ENCODE peak calls at places on chromosome 12, in nine cellular contexts. K is HCT116, E is tibial artery, J is K562, L is GM10248, F is Caco-2, R is GM20000, O is left ventricle myocardium inferior, U is fibroblast of mammary gland. S is an unnamed sample.

GRCh38 chr12:52119398-52120254 is 40.1 kb downstream of the SMIM41 start:
- DNase-seq in K (peak; percentile 47), E (no peak), L (peak; percentile 71), O (peak; percentile 27), F (peak; percentile 88), U (peak; percentile 9), R (peak; percentile 64), J (peak; percentile 82), S (peak; percentile 83)

GRCh38 chr12:120839503-120839902 is 64.7 kb downstream of the SPPL3 start:
- DNase-seq in E (no peak), U (no peak), R (no peak), F (no peak), L (no peak), O (no peak), K (no peak), J (no peak), S (no peak)

GRCh38 chr12:109822951-109823411 is 10.2 kb downstream of the TRPV4 start:
- DNase-seq in O (no peak), J (no peak), U (no peak), E (no peak), L (no peak), R (no peak), F (no peak), K (no peak), S (no peak)

GRCh38 chr12:26832817-26833691 is at the start of gene ITPR2:
- DNase-seq in R (peak; percentile 100), K (peak; percentile 74), O (peak; percentile 97), J (peak; percentile 99), L (peak; percentile 99), E (peak; percentile 94), F (peak; percentile 99), U (peak; percentile 74), S (peak; percentile 97)

GRCh38 chr12:67633708-67634107 is 14.8 kb upstream of the DYRK2 start:
- DNase-seq in E (peak; percentile 69), O (peak; percentile 36), K (no peak), L (no peak), J (no peak), F (no peak), R (no peak), U (no peak), S (no peak)

GRCh38 chr12:97960741-97961608 is 498.4 kb downstream of the RMST start:
- DNase-seq in F (peak; percentile 43), O (no peak), U (peak; percentile 43), R (peak; percentile 35), K (peak; percentile 8), J (peak; percentile 27), L (peak; percentile 20), E (no peak), S (peak; percentile 47)

GRCh38 chr12:48352157-48352775 is 1.5 kb upstream of the ZNF641 start:
- DNase-seq in F (no peak), U (no peak), L (no peak), J (peak; percentile 21), K (no peak), O (no peak), R (no peak), E (no peak), S (no peak)

GRCh38 chr12:130800312-130800711 is 38.7 kb downstream of the STX2 start:
- DNase-seq in F (no peak), U (no peak), J (no peak), O (no peak), L (no peak), E (no peak), R (no peak), K (no peak), S (no peak)

GRCh38 chr12:85920324-85920947 is 46.3 kb downstream of the NTS start:
- DNase-seq in O (no peak), R (peak; percentile 40), J (peak; percentile 7), U (peak; percentile 36), L (peak; percentile 23), K (peak; percentile 26), E (no peak), F (no peak), S (peak; percentile 21)

GRCh38 chr12:88805692-88806091 is 225.4 kb upstream of the KITLG start:
- DNase-seq in R (peak; percentile 5), O (no peak), J (no peak), L (no peak), E (no peak), K (no peak), U (peak; percentile 46), F (no peak), S (peak; percentile 4)

GRCh38 chr12:121804417-121805111 is 755 bp downstream of the SETD1B start:
- DNase-seq in E (no peak), U (no peak), L (peak; percentile 42), K (no peak), O (peak; percentile 38), J (no peak), F (peak; percentile 51), R (peak; percentile 69), S (peak; percentile 67)

GRCh38 chr12:69553626-69554248 is 31.5 kb upstream of the CCT2 start:
- DNase-seq in K (no peak), L (peak; percentile 13), J (peak; percentile 16), E (no peak), O (no peak), U (peak; percentile 72), R (peak; percentile 24), F (no peak), S (peak; percentile 57)

GRCh38 chr12:24909667-24910066 is 39.2 kb downstream of the BCAT1 start:
- DNase-seq in U (peak; percentile 99), F (no peak), L (no peak), R (no peak), J (no peak), E (peak; percentile 80), O (peak; percentile 38), K (no peak), S (peak; percentile 45)

GRCh38 chr12:80100566-80100965 is 1.2 kb downstream of the OTOGL start:
- DNase-seq in J (no peak), R (no peak), O (no peak), U (peak; percentile 58), L (no peak), E (no peak), K (no peak), F (no peak), S (no peak)

GRCh38 chr12:27463826-27464554 is 17.5 kb downstream of the SMCO2 start:
- DNase-seq in R (no peak), L (no peak), K (no peak), U (peak; percentile 90), E (no peak), J (no peak), O (peak; percentile 81), F (no peak), S (no peak)

GRCh38 chr12:130288201-130288600 is 49.5 kb upstream of the PIWIL1 start:
- DNase-seq in F (no peak), O (no peak), J (no peak), U (no peak), R (no peak), K (no peak), E (no peak), L (no peak), S (no peak)

GRCh38 chr12:32454075-32454474 is 54.7 kb downstream of the FGD4 start:
- DNase-seq in F (no peak), K (peak; percentile 35), U (peak; percentile 74), L (no peak), O (no peak), R (no peak), J (no peak), E (no peak), S (peak; percentile 40)
- TF ChIP-seq CTCF in F (no peak), K (no peak), U (no peak), L (no peak), O (no peak), R (no peak), J (no peak), E (no peak), S (no peak)

DNA sequence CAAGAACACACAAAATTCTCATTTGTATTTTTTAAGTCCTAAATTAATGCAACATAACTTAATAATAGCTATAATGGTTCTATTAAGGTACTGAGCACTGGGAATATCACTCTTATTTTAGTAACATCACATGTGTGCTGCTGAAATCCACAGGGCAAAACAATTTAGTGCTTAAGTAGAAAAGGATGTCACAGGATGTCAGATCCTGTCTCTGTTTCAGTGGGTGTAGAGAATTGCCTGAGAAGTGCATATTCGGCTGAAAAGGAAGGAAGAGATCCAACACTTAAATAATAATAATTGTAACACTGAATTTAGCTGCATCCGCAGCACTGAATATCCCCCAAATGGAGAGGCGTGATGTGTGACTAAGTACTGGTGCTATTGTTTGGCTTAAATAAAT is 8.6 kb downstream of the LDHB start:
- DNase-seq in K (no peak), L (no peak), E (no peak), J (no peak), F (no peak), O (no peak), U (no peak), R (no peak), S (no peak)
- TF ChIP-seq CTCF in K (no peak), L (no peak), E (no peak), J (no peak), F (no peak), O (no peak), U (no peak), R (no peak), S (no peak)

GRCh38 chr12:9389796-9390195 is 181.6 kb upstream of the PZP start:
- DNase-seq in K (no peak), J (no peak), U (no peak), E (no peak), R (no peak), O (no peak), L (no peak), F (no peak), S (no peak)

GRCh38 chr12:9388379-9388778 is 180.2 kb upstream of the PZP start:
- DNase-seq in R (no peak), O (no peak), U (no peak), K (no peak), F (no peak), J (no peak), L (no peak), E (no peak), S (no peak)

GRCh38 chr12:9390761-9391160 is 182.6 kb upstream of the PZP start:
- DNase-seq in J (no peak), K (no peak), F (no peak), U (no peak), R (no peak), E (no peak), L (no peak), O (no peak), S (no peak)

GRCh38 chr12:9392842-9393241 is 184.6 kb upstream of the PZP start:
- DNase-seq in R (peak; percentile 1), E (no peak), K (no peak), O (no peak), J (no peak), F (no peak), U (no peak), L (no peak), S (no peak)

DNA sequence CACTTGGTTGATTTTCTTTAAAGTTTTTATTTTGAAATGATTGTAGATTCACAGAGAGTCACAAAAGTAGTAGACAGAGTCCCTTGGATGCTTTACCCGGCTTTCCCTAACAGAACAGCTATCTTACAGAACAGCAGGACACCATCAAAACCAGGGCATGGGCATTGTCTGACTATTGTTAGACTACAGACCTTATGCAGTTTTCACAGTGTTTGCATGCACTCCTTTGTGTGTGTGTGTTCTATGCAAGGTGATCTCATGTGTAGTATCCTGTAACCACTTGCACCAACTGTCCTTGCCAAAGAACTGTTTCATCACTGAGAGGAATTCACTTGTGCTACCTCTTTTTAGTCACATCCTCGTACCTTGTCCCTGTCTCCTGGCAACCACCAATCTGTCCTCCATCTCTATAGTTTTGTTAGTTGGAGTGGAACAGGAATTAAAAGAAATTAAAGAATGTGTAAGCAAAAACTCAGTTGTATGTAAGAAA is 183.6 kb upstream of the PZP start:
- DNase-seq in E (no peak), L (no peak), U (no peak), J (no peak), K (no peak), F (no peak), O (no peak), R (no peak), S (no peak)
- TF ChIP-seq CTCF in E (no peak), L (no peak), U (no peak), J (no peak), K (no peak), F (no peak), O (no peak), R (no peak), S (no peak)

GRCh38 chr12:118840399-118840798 is 140.9 kb upstream of the SRRM4 start:
- DNase-seq in U (no peak), J (no peak), E (no peak), K (no peak), F (peak; percentile 36), O (no peak), L (no peak), R (no peak), S (no peak)
- TF ChIP-seq CTCF in U (no peak), J (peak; percentile 74), E (no peak), K (peak; percentile 32), F (peak; percentile 49), O (no peak), L (no peak), R (peak; percentile 6), S (no peak)